ENCODE peak calls at places on chromosomes 3 and 15, in five cellular contexts. One of them, this sample, is unnamed.

GRCh38 chr3:13140596-13140995 is 67.4 kb upstream of the IQSEC1 start:
- DNase-seq in psoas muscle: no peak
- DNase-seq in natural killer cell: no peak
- DNase-seq in NCI-H510A: no peak
- DNase-seq in progenitor cell of endocrine pancreas: no peak
- DNase-seq in this sample: no peak

GRCh38 chr3:118782755-118783202 is 251.9 kb downstream of the IGSF11 start:
- DNase-seq in psoas muscle: no peak
- DNase-seq in natural killer cell: no peak
- DNase-seq in NCI-H510A: no peak
- DNase-seq in progenitor cell of endocrine pancreas: no peak
- DNase-seq in this sample: no peak

GRCh38 chr15:96112018-96112417 is 218.5 kb upstream of the NR2F2 start:
- DNase-seq in psoas muscle: no peak
- DNase-seq in natural killer cell: no peak
- DNase-seq in NCI-H510A: no peak
- DNase-seq in progenitor cell of endocrine pancreas: no peak
- DNase-seq in this sample: no peak

GRCh38 chr3:133540896-133541674 is 32.4 kb upstream of the CDV3 start:
- DNase-seq in psoas muscle: no peak
- DNase-seq in natural killer cell: no peak
- DNase-seq in NCI-H510A: no peak
- DNase-seq in progenitor cell of endocrine pancreas: no peak
- DNase-seq in this sample: no peak

GRCh38 chr3:31877559-31877958 is 103.5 kb downstream of the OSBPL10 start:
- DNase-seq in psoas muscle: no peak
- DNase-seq in natural killer cell: no peak
- DNase-seq in NCI-H510A: no peak
- DNase-seq in progenitor cell of endocrine pancreas: no peak
- DNase-seq in this sample: no peak

GRCh38 chr3:134033315-134033996 is 3.7 kb upstream of the SLCO2A1 start:
- DNase-seq in psoas muscle: no peak
- DNase-seq in natural killer cell: no peak
- DNase-seq in NCI-H510A: no peak
- DNase-seq in progenitor cell of endocrine pancreas: no peak
- DNase-seq in this sample: no peak

GRCh38 chr3:190696777-190697501 is 165.6 kb downstream of the GMNC start:
- DNase-seq in psoas muscle: no peak
- DNase-seq in natural killer cell: no peak
- DNase-seq in NCI-H510A: no peak
- DNase-seq in progenitor cell of endocrine pancreas: no peak
- DNase-seq in this sample: no peak

GRCh38 chr3:58210761-58211477 is at the start of gene DNASE1L3:
- DNase-seq in psoas muscle: no peak
- DNase-seq in natural killer cell: no peak
- DNase-seq in NCI-H510A: no peak
- DNase-seq in progenitor cell of endocrine pancreas: no peak
- DNase-seq in this sample: no peak

This sample was measured in glutamatergic neuron.